ENCODE peak calls at places on chromosomes 2 and 18, in five cellular contexts. I, P, O, E and F are unnamed samples.

GRCh38 chr2:137857871-137858270 is 106.4 kb upstream of the HNMT start:
- DNase-seq in I (no peak), P (no peak), O (no peak), E (peak; percentile 45), F (no peak)

GRCh38 chr18:61854578-61854977 is 38.2 kb downstream of the RNF152 start:
- DNase-seq in I (no peak), P (no peak), O (no peak), E (peak; percentile 82), F (peak; percentile 47)

GRCh38 chr2:231554748-231555545 is 24.7 kb upstream of the NMUR1 start:
- DNase-seq in I (peak; percentile 39), P (no peak), O (no peak), E (no peak), F (no peak)

GRCh38 chr2:102114290-102114721 is 28.2 kb upstream of the IL1R1 start:
- DNase-seq in I (no peak), P (no peak), O (no peak), E (peak; percentile 94), F (peak; percentile 58)

GRCh38 chr2:642431-642815 is 34.8 kb downstream of the TMEM18 start:
- DNase-seq in I (no peak), P (no peak), O (no peak), E (no peak), F (no peak)

GRCh38 chr18:57446322-57446721 is 11.1 kb downstream of the ONECUT2 start:
- DNase-seq in I (no peak), P (no peak), O (peak; percentile 43), E (peak; percentile 21), F (no peak)

GRCh38 chr18:44802508-44802907 is 121.8 kb downstream of the SETBP1 start:
- DNase-seq in I (no peak), P (no peak), O (no peak), E (peak; percentile 58), F (peak; percentile 55)

GRCh38 chr2:70607121-70607551 is 53.5 kb upstream of the TGFA start:
- DNase-seq in I (no peak), P (no peak), O (no peak), E (no peak), F (peak; percentile 98)

GRCh38 chr2:133371286-133371685 is 197.0 kb downstream of the NCKAP5 start:
- DNase-seq in I (no peak), P (no peak), O (no peak), E (no peak), F (no peak)

GRCh38 chr18:75124967-75125358 is 84.0 kb downstream of the PTGR3 start:
- DNase-seq in I (no peak), P (no peak), O (no peak), E (no peak), F (no peak)

GRCh38 chr2:66695211-66695735 is 260.3 kb downstream of the MEIS1 start:
- DNase-seq in I (no peak), P (no peak), O (no peak), E (no peak), F (no peak)
- TF ChIP-seq CTCF in I (no peak), P (no peak), O (no peak), E (no peak), F (no peak)

GRCh38 chr2:140242889-140243288 is 1462.7 kb upstream of the NXPH2 start:
- DNase-seq in I (no peak), P (no peak), O (no peak), E (no peak), F (no peak)
- TF ChIP-seq CTCF in I (no peak), P (no peak), O (no peak), E (no peak), F (peak; percentile 11)

GRCh38 chr18:23972416-23972815 is 42.1 kb upstream of the TTC39C start:
- DNase-seq in I (no peak), P (peak; percentile 39), O (peak; percentile 10), E (no peak), F (peak; percentile 89)
- TF ChIP-seq CTCF in I (no peak), P (no peak), O (no peak), E (no peak), F (no peak)

DNA sequence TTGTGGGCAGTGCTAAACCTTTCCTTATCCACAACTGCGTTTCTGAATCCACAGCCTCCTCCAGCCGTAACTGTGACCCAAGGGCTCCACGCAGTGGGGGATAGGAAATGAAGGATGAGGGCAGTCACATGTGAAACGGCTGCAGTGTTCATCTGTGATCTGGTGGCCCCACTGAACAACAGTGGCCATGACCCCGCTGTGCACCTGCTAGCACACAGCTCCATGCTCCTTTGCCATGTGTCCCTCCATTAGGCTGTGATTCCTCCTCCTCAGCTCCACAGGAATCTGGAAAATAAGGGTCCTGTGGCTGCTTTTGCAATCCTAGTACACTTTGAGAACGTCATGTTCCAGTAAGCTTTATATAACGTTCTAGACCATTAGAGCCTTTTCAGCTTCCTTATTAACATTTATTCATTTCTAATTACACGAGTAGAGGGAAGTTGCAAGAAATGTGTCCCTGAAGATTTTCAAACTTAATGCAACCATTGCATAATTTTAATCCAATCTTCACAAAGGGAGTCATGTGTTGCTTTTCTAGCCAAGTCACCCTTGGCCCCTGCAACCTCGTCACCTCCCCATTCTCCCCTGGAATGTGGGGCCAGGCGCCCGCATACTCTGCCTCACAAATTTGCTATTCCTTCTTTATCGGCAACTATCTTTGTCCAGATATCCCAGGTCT is 7.1 kb upstream of the NAPG start:
- DNase-seq in I (no peak), P (no peak), O (peak; percentile 29), E (no peak), F (no peak)
- TF ChIP-seq CTCF in I (no peak), P (peak; percentile 23), O (peak; percentile 26), E (peak; percentile 31), F (no peak)

DNA sequence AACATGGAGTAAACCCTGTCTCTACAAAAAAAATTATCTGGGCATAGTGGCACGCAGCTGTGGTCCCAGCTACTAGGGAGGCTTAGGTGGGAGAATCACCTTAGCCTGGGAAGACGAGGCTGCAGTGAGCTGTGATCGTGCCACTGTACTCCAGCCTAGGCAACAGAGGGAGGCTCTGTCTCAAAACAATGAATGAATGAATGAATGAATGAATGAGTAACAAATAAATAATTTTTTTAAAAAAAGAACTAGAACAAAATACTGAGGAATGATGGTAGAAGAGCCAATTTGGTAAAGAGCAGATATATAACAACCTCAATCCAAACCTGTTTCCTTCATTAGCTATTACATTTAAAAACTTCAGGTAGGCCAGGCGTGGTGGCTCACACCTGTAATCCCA is 60.1 kb downstream of the STRN start:
- DNase-seq in I (no peak), P (no peak), O (no peak), E (no peak), F (no peak)
- TF ChIP-seq CTCF in I (no peak), P (no peak), O (no peak), E (no peak), F (no peak)

DNA sequence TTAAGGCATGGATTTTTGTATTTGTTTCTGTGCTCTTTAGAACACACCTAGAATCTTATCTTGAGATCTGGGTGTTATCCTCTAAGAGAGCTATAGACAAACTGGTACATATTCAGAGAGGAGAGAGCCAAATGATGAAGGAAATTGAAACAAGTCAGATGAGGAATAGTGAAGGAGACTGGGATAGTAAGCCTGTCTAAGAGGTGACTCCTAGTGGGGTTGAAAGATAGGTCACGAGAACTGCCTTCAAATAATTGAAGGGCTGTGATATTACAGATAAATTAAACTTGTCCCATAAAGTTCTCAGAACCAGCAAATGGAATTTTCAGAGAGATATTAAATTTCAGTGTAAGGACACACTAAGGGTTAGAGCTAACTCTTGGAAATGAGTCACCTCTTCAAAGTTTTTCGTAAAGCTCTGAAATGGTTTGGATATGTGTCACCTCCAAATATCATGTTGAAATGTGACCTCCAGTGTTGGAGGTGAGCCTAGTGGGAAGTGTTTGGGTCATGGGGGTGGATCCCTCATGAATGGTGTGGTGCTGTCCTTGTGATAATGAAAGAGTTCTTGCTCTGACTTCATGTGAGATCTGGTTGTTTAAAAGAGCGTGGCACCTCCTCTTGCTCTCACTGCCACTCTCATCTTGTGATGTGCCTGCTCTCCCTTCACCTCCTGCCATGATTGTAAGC is 87.2 kb downstream of the BABAM2 start:
- DNase-seq in I (no peak), P (no peak), O (no peak), E (peak; percentile 90), F (peak; percentile 92)
- TF ChIP-seq CTCF in I (no peak), P (no peak), O (no peak), E (no peak), F (no peak)

DNA sequence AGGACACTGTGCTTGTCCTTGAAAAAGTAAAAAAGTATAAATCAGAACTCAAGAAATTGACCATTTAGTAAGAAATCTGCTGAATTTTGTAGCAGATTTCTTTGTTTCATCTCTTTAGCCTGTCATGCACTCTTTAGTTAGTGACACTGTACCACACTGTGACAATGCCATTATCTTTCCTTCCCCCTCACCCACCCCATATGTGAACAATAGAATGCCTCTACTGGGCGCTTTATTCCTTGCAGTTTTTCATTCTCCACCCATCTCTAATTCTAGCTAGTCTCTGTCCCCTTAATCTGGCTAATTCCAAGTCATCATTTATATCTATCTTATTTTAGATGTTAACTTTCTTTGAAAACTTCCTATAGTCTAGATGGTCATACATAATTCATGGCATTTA is 241.0 kb downstream of the LRP1B start:
- DNase-seq in I (no peak), P (no peak), O (no peak), E (no peak), F (no peak)
- TF ChIP-seq CTCF in I (no peak), P (no peak), O (no peak), E (no peak), F (no peak)

GRCh38 chr18:76920974-76921373 is 98.6 kb downstream of the ZNF236 start:
- DNase-seq in I (no peak), P (no peak), O (no peak), E (no peak), F (no peak)

GRCh38 chr18:76927216-76927725 is 104.9 kb downstream of the ZNF236 start:
- DNase-seq in I (no peak), P (no peak), O (no peak), E (no peak), F (no peak)

GRCh38 chr18:76928179-76928868 is 106.0 kb downstream of the ZNF236 start:
- DNase-seq in I (no peak), P (no peak), O (no peak), E (no peak), F (no peak)

GRCh38 chr18:76922107-76922506 is 99.8 kb downstream of the ZNF236 start:
- DNase-seq in I (peak; percentile 61), P (peak; percentile 80), O (peak; percentile 49), E (peak; percentile 8), F (peak; percentile 1)

GRCh38 chr18:76923485-76924085 is 101.2 kb downstream of the ZNF236 start:
- DNase-seq in I (no peak), P (no peak), O (peak; percentile 47), E (peak; percentile 24), F (peak; percentile 8)
- TF ChIP-seq CTCF in I (peak; percentile 43), P (peak; percentile 40), O (peak; percentile 56), E (peak; percentile 65), F (peak; percentile 57)

GRCh38 chr2:237700583-237701032 is 73.2 kb downstream of the LRRFIP1 start:
- DNase-seq in I (no peak), P (peak; percentile 61), O (peak; percentile 53), E (peak; percentile 60), F (no peak)
- TF ChIP-seq CTCF in I (no peak), P (no peak), O (no peak), E (no peak), F (no peak)

GRCh38 chr2:109258905-109259540 is 130.0 kb downstream of the SH3RF3 start:
- DNase-seq in I (no peak), P (no peak), O (no peak), E (no peak), F (no peak)
- TF ChIP-seq CTCF in I (no peak), P (no peak), O (no peak), E (no peak), F (no peak)